ENCODE peak calls at places on chromosomes 6 and 20, in ten cellular contexts. One of them, this sample, is unnamed.

GRCh38 chr6:46848684-46849360 is 55.6 kb downstream of the MEP1A start:
- DNase-seq in RWPE2: peak; percentile 78
- DNase-seq in fibroblast of lung: peak; percentile 70
- DNase-seq in tibial artery: peak; percentile 86
- DNase-seq in neural progenitor cell: peak; percentile 94
- DNase-seq in left ventricle myocardium inferior: peak; percentile 88
- DNase-seq in esophagus squamous epithelium: no peak
- DNase-seq in IMR-90: peak; percentile 55
- DNase-seq in pancreas: peak; percentile 97
- DNase-seq in cardiac muscle cell: peak; percentile 90
- DNase-seq in this sample: peak; percentile 48

GRCh38 chr20:45735552-45735951 is 13.4 kb downstream of the SPINT4 start:
- DNase-seq in RWPE2: no peak
- DNase-seq in fibroblast of lung: no peak
- DNase-seq in tibial artery: no peak
- DNase-seq in neural progenitor cell: no peak
- DNase-seq in left ventricle myocardium inferior: no peak
- DNase-seq in esophagus squamous epithelium: no peak
- DNase-seq in IMR-90: no peak
- DNase-seq in pancreas: no peak
- DNase-seq in cardiac muscle cell: no peak
- DNase-seq in this sample: no peak

GRCh38 chr20:62281161-62281933 is 21.4 kb upstream of the ADRM1 start:
- DNase-seq in RWPE2: no peak
- DNase-seq in fibroblast of lung: no peak
- DNase-seq in tibial artery: no peak
- DNase-seq in neural progenitor cell: no peak
- DNase-seq in left ventricle myocardium inferior: no peak
- DNase-seq in esophagus squamous epithelium: no peak
- DNase-seq in IMR-90: no peak
- DNase-seq in pancreas: no peak
- DNase-seq in cardiac muscle cell: no peak
- DNase-seq in this sample: no peak

GRCh38 chr20:12166053-12166717 is 248.5 kb downstream of the BTBD3 start:
- DNase-seq in RWPE2: no peak
- DNase-seq in fibroblast of lung: peak; percentile 97
- DNase-seq in tibial artery: no peak
- DNase-seq in neural progenitor cell: no peak
- DNase-seq in left ventricle myocardium inferior: peak; percentile 67
- DNase-seq in esophagus squamous epithelium: no peak
- DNase-seq in IMR-90: peak; percentile 95
- DNase-seq in pancreas: no peak
- DNase-seq in cardiac muscle cell: no peak
- DNase-seq in this sample: no peak

GRCh38 chr6:159815410-159815809 is 15.3 kb downstream of the PNLDC1 start:
- DNase-seq in RWPE2: no peak
- DNase-seq in fibroblast of lung: no peak
- DNase-seq in tibial artery: peak; percentile 28
- DNase-seq in neural progenitor cell: no peak
- DNase-seq in left ventricle myocardium inferior: no peak
- DNase-seq in esophagus squamous epithelium: no peak
- DNase-seq in IMR-90: no peak
- DNase-seq in pancreas: no peak
- DNase-seq in cardiac muscle cell: no peak
- DNase-seq in this sample: no peak

GRCh38 chr6:128062882-128063603 is 162.2 kb upstream of the THEMIS start:
- DNase-seq in RWPE2: no peak
- DNase-seq in fibroblast of lung: peak; percentile 50
- DNase-seq in tibial artery: no peak
- DNase-seq in neural progenitor cell: no peak
- DNase-seq in left ventricle myocardium inferior: no peak
- DNase-seq in esophagus squamous epithelium: no peak
- DNase-seq in IMR-90: peak; percentile 31
- DNase-seq in pancreas: no peak
- DNase-seq in cardiac muscle cell: no peak
- DNase-seq in this sample: no peak

GRCh38 chr6:134316733-134317431 is 1.0 kb downstream of the SGK1 start:
- DNase-seq in RWPE2: no peak
- DNase-seq in fibroblast of lung: no peak
- DNase-seq in tibial artery: no peak
- DNase-seq in neural progenitor cell: peak; percentile 29
- DNase-seq in left ventricle myocardium inferior: no peak
- DNase-seq in esophagus squamous epithelium: no peak
- DNase-seq in IMR-90: no peak
- DNase-seq in pancreas: no peak
- DNase-seq in cardiac muscle cell: no peak
- DNase-seq in this sample: no peak

GRCh38 chr6:163651910-163652309 is 237.4 kb downstream of the QKI start:
- DNase-seq in RWPE2: no peak
- DNase-seq in fibroblast of lung: peak; percentile 13
- DNase-seq in tibial artery: no peak
- DNase-seq in neural progenitor cell: no peak
- DNase-seq in left ventricle myocardium inferior: no peak
- DNase-seq in esophagus squamous epithelium: no peak
- DNase-seq in IMR-90: peak; percentile 9
- DNase-seq in pancreas: no peak
- DNase-seq in cardiac muscle cell: peak; percentile 10
- DNase-seq in this sample: no peak

GRCh38 chr6:158205220-158205944 is 37.2 kb downstream of the GTF2H5 start:
- DNase-seq in RWPE2: no peak
- DNase-seq in fibroblast of lung: peak; percentile 10
- DNase-seq in tibial artery: no peak
- DNase-seq in neural progenitor cell: peak; percentile 66
- DNase-seq in left ventricle myocardium inferior: no peak
- DNase-seq in esophagus squamous epithelium: no peak
- DNase-seq in IMR-90: no peak
- DNase-seq in pancreas: no peak
- DNase-seq in cardiac muscle cell: peak; percentile 42
- DNase-seq in this sample: no peak
- TF ChIP-seq CTCF in RWPE2: no peak
- TF ChIP-seq CTCF in fibroblast of lung: peak; percentile 47
- TF ChIP-seq CTCF in tibial artery: peak; percentile 4
- TF ChIP-seq CTCF in neural progenitor cell: peak; percentile 91
- TF ChIP-seq CTCF in left ventricle myocardium inferior: peak; percentile 23
- TF ChIP-seq CTCF in esophagus squamous epithelium: peak; percentile 37
- TF ChIP-seq CTCF in IMR-90: peak; percentile 37
- TF ChIP-seq CTCF in pancreas: peak; percentile 51
- TF ChIP-seq CTCF in cardiac muscle cell: peak; percentile 49
- TF ChIP-seq CTCF in this sample: peak; percentile 41

GRCh38 chr20:56412949-56413348 is 889 bp downstream of the CASS4 start:
- DNase-seq in RWPE2: no peak
- DNase-seq in fibroblast of lung: no peak
- DNase-seq in tibial artery: no peak
- DNase-seq in neural progenitor cell: no peak
- DNase-seq in left ventricle myocardium inferior: no peak
- DNase-seq in esophagus squamous epithelium: no peak
- DNase-seq in IMR-90: no peak
- DNase-seq in pancreas: no peak
- DNase-seq in cardiac muscle cell: no peak
- DNase-seq in this sample: no peak

GRCh38 chr20:56411759-56412472 is at the start of gene CASS4:
- DNase-seq in RWPE2: no peak
- DNase-seq in fibroblast of lung: peak; percentile 91
- DNase-seq in tibial artery: no peak
- DNase-seq in neural progenitor cell: no peak
- DNase-seq in left ventricle myocardium inferior: no peak
- DNase-seq in esophagus squamous epithelium: no peak
- DNase-seq in IMR-90: peak; percentile 89
- DNase-seq in pancreas: no peak
- DNase-seq in cardiac muscle cell: no peak
- DNase-seq in this sample: no peak

GRCh38 chr20:56409521-56409920 is 2.5 kb upstream of the CASS4 start:
- DNase-seq in RWPE2: no peak
- DNase-seq in fibroblast of lung: no peak
- DNase-seq in tibial artery: no peak
- DNase-seq in neural progenitor cell: no peak
- DNase-seq in left ventricle myocardium inferior: no peak
- DNase-seq in esophagus squamous epithelium: no peak
- DNase-seq in IMR-90: peak; percentile 94
- DNase-seq in pancreas: no peak
- DNase-seq in cardiac muscle cell: no peak
- DNase-seq in this sample: no peak

GRCh38 chr20:56412473-56412790 is 372 bp downstream of the CASS4 start:
- DNase-seq in RWPE2: no peak
- DNase-seq in fibroblast of lung: no peak
- DNase-seq in tibial artery: no peak
- DNase-seq in neural progenitor cell: no peak
- DNase-seq in left ventricle myocardium inferior: no peak
- DNase-seq in esophagus squamous epithelium: no peak
- DNase-seq in IMR-90: no peak
- DNase-seq in pancreas: no peak
- DNase-seq in cardiac muscle cell: no peak
- DNase-seq in this sample: no peak

DNA sequence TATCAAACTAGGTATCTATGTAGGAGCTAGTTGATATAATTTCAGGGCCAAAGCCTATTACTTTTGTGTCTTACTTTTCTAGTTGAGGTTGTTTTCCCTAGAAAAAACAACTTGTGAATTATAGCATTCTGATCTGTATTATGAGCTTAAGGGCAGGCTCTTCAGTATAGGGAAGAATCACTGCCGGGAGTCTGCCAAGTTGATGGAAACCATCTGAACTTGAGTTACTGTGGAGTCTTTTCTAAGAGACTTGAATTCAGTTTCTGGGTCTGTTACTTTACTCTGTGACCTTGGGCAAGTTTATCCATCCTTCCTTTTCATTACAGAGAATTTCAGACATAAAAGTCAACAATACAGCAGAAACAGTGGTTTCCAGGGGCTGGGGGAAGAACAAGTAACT is 2.1 kb upstream of the CASS4 start:
- DNase-seq in RWPE2: no peak
- DNase-seq in fibroblast of lung: no peak
- DNase-seq in tibial artery: no peak
- DNase-seq in neural progenitor cell: no peak
- DNase-seq in left ventricle myocardium inferior: no peak
- DNase-seq in esophagus squamous epithelium: no peak
- DNase-seq in IMR-90: no peak
- DNase-seq in pancreas: no peak
- DNase-seq in cardiac muscle cell: no peak
- DNase-seq in this sample: no peak
- H3K36me3 ChIP-seq in RWPE2: peaks cover 31% of the 10 kb centered on the region
- H3K36me3 ChIP-seq in fibroblast of lung: peaks cover 5% of the 10 kb centered on the region
- H3K36me3 ChIP-seq in tibial artery: peaks cover 33% of the 10 kb centered on the region
- H3K36me3 ChIP-seq in neural progenitor cell: peaks cover 5% of the 10 kb centered on the region
- H3K36me3 ChIP-seq in left ventricle myocardium inferior: peaks cover 23% of the 10 kb centered on the region
- H3K36me3 ChIP-seq in esophagus squamous epithelium: no peaks in the 10 kb centered on the region
- H3K36me3 ChIP-seq in IMR-90: peaks cover 15% of the 10 kb centered on the region
- H3K36me3 ChIP-seq in pancreas: no peaks in the 10 kb centered on the region
- H3K36me3 ChIP-seq in cardiac muscle cell: peaks cover 36% of the 10 kb centered on the region
- H3K36me3 ChIP-seq in this sample: peaks cover 6% of the 10 kb centered on the region

DNA sequence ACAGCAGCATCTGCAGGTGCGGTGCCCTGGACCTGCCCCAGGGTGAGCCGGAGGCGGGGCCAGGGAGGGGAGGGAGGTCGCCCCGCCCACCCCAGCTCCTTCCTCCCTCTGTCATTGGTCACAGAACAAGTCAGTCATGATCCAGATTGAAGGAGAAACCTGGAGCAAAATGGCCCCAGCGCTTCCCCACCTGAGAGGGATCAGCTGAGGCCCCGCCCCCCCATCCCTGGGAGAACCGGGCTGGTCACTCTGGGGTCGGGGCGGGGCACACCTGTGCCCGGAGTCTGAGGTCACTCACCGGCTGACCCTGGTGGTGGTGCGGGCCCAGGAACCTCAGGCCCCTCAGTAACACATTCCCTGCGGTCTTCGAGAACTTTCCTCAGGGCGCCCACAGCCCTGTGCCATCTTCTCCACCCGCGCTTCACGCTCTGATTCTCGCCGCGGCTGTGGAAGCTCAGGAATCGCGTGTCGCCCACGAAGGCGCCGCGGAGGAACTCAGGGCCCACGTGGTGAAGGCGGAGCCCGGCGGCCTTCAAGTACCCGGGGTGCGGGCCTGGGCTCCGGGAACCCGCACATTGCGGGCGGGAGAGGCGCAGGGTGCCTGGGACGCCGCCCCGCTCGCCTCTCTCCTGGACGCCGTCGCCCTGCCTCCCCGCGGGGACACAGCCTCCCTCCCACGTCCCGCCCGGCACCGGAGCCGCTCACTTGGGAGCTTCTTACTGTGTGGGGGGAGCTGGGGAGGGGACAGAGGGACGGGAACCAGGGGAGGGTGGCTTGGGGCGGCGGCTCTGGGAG is 36.4 kb upstream of the HLA-C start:
- DNase-seq in RWPE2: no peak
- DNase-seq in fibroblast of lung: no peak
- DNase-seq in tibial artery: no peak
- DNase-seq in neural progenitor cell: peak; percentile 10
- DNase-seq in left ventricle myocardium inferior: no peak
- DNase-seq in esophagus squamous epithelium: no peak
- DNase-seq in IMR-90: no peak
- DNase-seq in pancreas: peak; percentile 89
- DNase-seq in cardiac muscle cell: no peak
- DNase-seq in this sample: peak; percentile 64
- H3K27me3 ChIP-seq in RWPE2: peaks cover 35% of the 10 kb centered on the region
- H3K27me3 ChIP-seq in fibroblast of lung: peaks cover 42% of the 10 kb centered on the region
- H3K27me3 ChIP-seq in tibial artery: no peaks in the 10 kb centered on the region
- H3K27me3 ChIP-seq in neural progenitor cell: peaks cover 17% of the 10 kb centered on the region
- H3K27me3 ChIP-seq in left ventricle myocardium inferior: peaks cover 69% of the 10 kb centered on the region
- H3K27me3 ChIP-seq in esophagus squamous epithelium: no peaks in the 10 kb centered on the region
- H3K27me3 ChIP-seq in IMR-90: peaks cover 52% of the 10 kb centered on the region
- H3K27me3 ChIP-seq in pancreas: no peaks in the 10 kb centered on the region
- H3K27me3 ChIP-seq in cardiac muscle cell: peaks cover 48% of the 10 kb centered on the region
- H3K27me3 ChIP-seq in this sample: no peaks in the 10 kb centered on the region

GRCh38 chr6:156777577-156777865 is 343 bp downstream of the ARID1B start:
- DNase-seq in RWPE2: no peak
- DNase-seq in fibroblast of lung: no peak
- DNase-seq in tibial artery: no peak
- DNase-seq in neural progenitor cell: no peak
- DNase-seq in left ventricle myocardium inferior: no peak
- DNase-seq in esophagus squamous epithelium: no peak
- DNase-seq in IMR-90: no peak
- DNase-seq in pancreas: no peak
- DNase-seq in cardiac muscle cell: no peak
- DNase-seq in this sample: no peak

GRCh38 chr6:156774872-156775405 is 2.2 kb upstream of the ARID1B start:
- DNase-seq in RWPE2: no peak
- DNase-seq in fibroblast of lung: no peak
- DNase-seq in tibial artery: no peak
- DNase-seq in neural progenitor cell: peak; percentile 50
- DNase-seq in left ventricle myocardium inferior: no peak
- DNase-seq in esophagus squamous epithelium: no peak
- DNase-seq in IMR-90: no peak
- DNase-seq in pancreas: no peak
- DNase-seq in cardiac muscle cell: no peak
- DNase-seq in this sample: no peak

GRCh38 chr6:156776841-156777576 is at the start of gene ARID1B:
- DNase-seq in RWPE2: no peak
- DNase-seq in fibroblast of lung: peak; percentile 86
- DNase-seq in tibial artery: peak; percentile 91
- DNase-seq in neural progenitor cell: peak; percentile 89
- DNase-seq in left ventricle myocardium inferior: peak; percentile 85
- DNase-seq in esophagus squamous epithelium: peak; percentile 35
- DNase-seq in IMR-90: peak; percentile 83
- DNase-seq in pancreas: peak; percentile 88
- DNase-seq in cardiac muscle cell: peak; percentile 90
- DNase-seq in this sample: peak; percentile 87

GRCh38 chr6:156775717-156776116 is 1.5 kb upstream of the ARID1B start:
- DNase-seq in RWPE2: no peak
- DNase-seq in fibroblast of lung: no peak
- DNase-seq in tibial artery: no peak
- DNase-seq in neural progenitor cell: no peak
- DNase-seq in left ventricle myocardium inferior: no peak
- DNase-seq in esophagus squamous epithelium: no peak
- DNase-seq in IMR-90: no peak
- DNase-seq in pancreas: no peak
- DNase-seq in cardiac muscle cell: no peak
- DNase-seq in this sample: no peak

DNA sequence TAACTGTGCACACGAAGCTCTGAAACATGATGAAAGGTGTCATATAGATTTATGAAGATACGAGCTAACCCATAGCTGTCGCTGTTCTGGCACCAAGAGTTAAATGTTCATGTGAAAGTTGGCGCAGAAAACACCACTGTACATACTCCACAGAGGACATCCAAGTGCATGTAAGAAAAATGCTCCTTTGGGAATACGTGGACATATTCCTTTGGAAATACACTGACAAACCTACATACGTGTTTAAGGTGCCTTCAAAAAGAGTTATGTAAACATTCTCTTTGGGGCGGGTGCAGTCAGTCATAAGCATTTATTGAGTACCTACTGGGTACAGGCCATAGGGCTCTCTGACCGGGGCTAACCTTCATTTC is 723 bp upstream of the ARID1B start:
- DNase-seq in RWPE2: no peak
- DNase-seq in fibroblast of lung: peak; percentile 36
- DNase-seq in tibial artery: no peak
- DNase-seq in neural progenitor cell: no peak
- DNase-seq in left ventricle myocardium inferior: no peak
- DNase-seq in esophagus squamous epithelium: no peak
- DNase-seq in IMR-90: peak; percentile 44
- DNase-seq in pancreas: no peak
- DNase-seq in cardiac muscle cell: no peak
- DNase-seq in this sample: no peak
- TF ChIP-seq CTCF in RWPE2: peak; percentile 39
- TF ChIP-seq CTCF in fibroblast of lung: no peak
- TF ChIP-seq CTCF in tibial artery: no peak
- TF ChIP-seq CTCF in neural progenitor cell: no peak
- TF ChIP-seq CTCF in left ventricle myocardium inferior: no peak
- TF ChIP-seq CTCF in esophagus squamous epithelium: no peak
- TF ChIP-seq CTCF in IMR-90: no peak
- TF ChIP-seq CTCF in pancreas: no peak
- TF ChIP-seq CTCF in cardiac muscle cell: no peak
- TF ChIP-seq CTCF in this sample: peak; percentile 25